ENCODE peak calls at places on chromosomes 3 and 15, in five cellular contexts. One of them, this sample, is unnamed.

GRCh38 chr15:56356616-56357015 is 8.6 kb upstream of the TEX9 start:
- DNase-seq in astrocyte: peak
- DNase-seq in AG04450: no peak
- DNase-seq in psoas muscle: no peak
- DNase-seq in transverse colon: no peak
- DNase-seq in this sample: no peak

GRCh38 chr3:124761250-124761796 is 31.1 kb downstream of the UMPS start:
- DNase-seq in astrocyte: peak
- DNase-seq in AG04450: peak
- DNase-seq in psoas muscle: peak
- DNase-seq in transverse colon: peak
- DNase-seq in this sample: peak

GRCh38 chr3:9026320-9027040 is 63.2 kb upstream of the RAD18 start:
- DNase-seq in astrocyte: no peak
- DNase-seq in AG04450: no peak
- DNase-seq in psoas muscle: no peak
- DNase-seq in transverse colon: no peak
- DNase-seq in this sample: no peak

GRCh38 chr15:61155741-61156700 is 73.1 kb downstream of the RORA start:
- DNase-seq in astrocyte: peak
- DNase-seq in AG04450: no peak
- DNase-seq in psoas muscle: peak
- DNase-seq in transverse colon: peak
- DNase-seq in this sample: no peak

GRCh38 chr3:190531406-190531805 is 17.5 kb downstream of the IL1RAP start:
- DNase-seq in astrocyte: peak
- DNase-seq in AG04450: no peak
- DNase-seq in psoas muscle: no peak
- DNase-seq in transverse colon: no peak
- DNase-seq in this sample: no peak

GRCh38 chr3:172679599-172679998 is 31.3 kb downstream of the NCEH1 start:
- DNase-seq in astrocyte: no peak
- DNase-seq in AG04450: no peak
- DNase-seq in psoas muscle: no peak
- DNase-seq in transverse colon: no peak
- DNase-seq in this sample: no peak

GRCh38 chr15:32669870-32670623 is 28.5 kb downstream of the SCG5 start:
- DNase-seq in astrocyte: no peak
- DNase-seq in AG04450: no peak
- DNase-seq in psoas muscle: no peak
- DNase-seq in transverse colon: no peak
- DNase-seq in this sample: no peak

GRCh38 chr3:125105116-125105515 is 49.3 kb upstream of the HEG1 start:
- DNase-seq in astrocyte: no peak
- DNase-seq in AG04450: no peak
- DNase-seq in psoas muscle: no peak
- DNase-seq in transverse colon: no peak
- DNase-seq in this sample: no peak

GRCh38 chr3:63450634-63451363 is 172.7 kb downstream of the SYNPR start:
- DNase-seq in astrocyte: no peak
- DNase-seq in AG04450: no peak
- DNase-seq in psoas muscle: no peak
- DNase-seq in transverse colon: peak
- DNase-seq in this sample: peak

GRCh38 chr3:104768886-104769285 is 597.8 kb upstream of the ALCAM start:
- DNase-seq in astrocyte: peak
- DNase-seq in AG04450: no peak
- DNase-seq in psoas muscle: no peak
- DNase-seq in transverse colon: no peak
- DNase-seq in this sample: no peak

GRCh38 chr3:188899887-188900286 is 271.9 kb upstream of the TPRG1 start:
- DNase-seq in astrocyte: no peak
- DNase-seq in AG04450: no peak
- DNase-seq in psoas muscle: no peak
- DNase-seq in transverse colon: no peak
- DNase-seq in this sample: no peak

GRCh38 chr3:10142707-10143560 is 1.4 kb downstream of the VHL start:
- DNase-seq in astrocyte: no peak
- DNase-seq in AG04450: no peak
- DNase-seq in psoas muscle: no peak
- DNase-seq in transverse colon: no peak
- DNase-seq in this sample: peak

GRCh38 chr3:64048631-64049061 is 25.4 kb upstream of the PSMD6 start:
- DNase-seq in astrocyte: peak
- DNase-seq in AG04450: no peak
- DNase-seq in psoas muscle: no peak
- DNase-seq in transverse colon: no peak
- DNase-seq in this sample: no peak

GRCh38 chr3:139937674-139938279 is 2.8 kb downstream of the CLSTN2 start:
- DNase-seq in astrocyte: no peak
- DNase-seq in AG04450: peak
- DNase-seq in psoas muscle: peak
- DNase-seq in transverse colon: no peak
- DNase-seq in this sample: peak

GRCh38 chr3:128650096-128651050 is at the start of gene RPN1:
- DNase-seq in astrocyte: peak
- DNase-seq in AG04450: peak
- DNase-seq in psoas muscle: peak
- DNase-seq in transverse colon: peak
- DNase-seq in this sample: peak

GRCh38 chr3:124878561-124879394 is 8.4 kb downstream of the ITGB5 start:
- DNase-seq in astrocyte: peak
- DNase-seq in AG04450: peak
- DNase-seq in psoas muscle: peak
- DNase-seq in transverse colon: peak
- DNase-seq in this sample: peak

GRCh38 chr3:123314409-123315270 is 112.9 kb downstream of the SEC22A start:
- DNase-seq in astrocyte: no peak
- DNase-seq in AG04450: no peak
- DNase-seq in psoas muscle: no peak
- DNase-seq in transverse colon: no peak
- DNase-seq in this sample: no peak

GRCh38 chr3:124119056-124119721 is 127.3 kb upstream of the ROPN1 start:
- DNase-seq in astrocyte: peak
- DNase-seq in AG04450: peak
- DNase-seq in psoas muscle: no peak
- DNase-seq in transverse colon: no peak
- DNase-seq in this sample: no peak

GRCh38 chr15:47965297-47965696 is 155.5 kb upstream of the SLC24A5 start:
- DNase-seq in astrocyte: no peak
- DNase-seq in AG04450: no peak
- DNase-seq in psoas muscle: no peak
- DNase-seq in transverse colon: no peak
- DNase-seq in this sample: no peak

GRCh38 chr3:52532517-52532837 is 1.2 kb downstream of the NT5DC2 start:
- DNase-seq in astrocyte: peak
- DNase-seq in AG04450: no peak
- DNase-seq in psoas muscle: no peak
- DNase-seq in transverse colon: peak
- DNase-seq in this sample: no peak
- H3K4me3 ChIP-seq in astrocyte: peak
- H3K4me3 ChIP-seq in AG04450: peak
- H3K4me3 ChIP-seq in psoas muscle: peak
- H3K4me3 ChIP-seq in transverse colon: peak
- H3K4me3 ChIP-seq in this sample: no peak

GRCh38 chr15:97084650-97085049 is 754.1 kb downstream of the NR2F2 start:
- DNase-seq in astrocyte: peak
- DNase-seq in AG04450: no peak
- DNase-seq in psoas muscle: no peak
- DNase-seq in transverse colon: no peak
- DNase-seq in this sample: no peak
- H3K27ac ChIP-seq in astrocyte: no peak
- H3K27ac ChIP-seq in AG04450: no peak
- H3K27ac ChIP-seq in psoas muscle: no peak
- H3K27ac ChIP-seq in transverse colon: no peak
- H3K27ac ChIP-seq in this sample: no peak

GRCh38 chr3:48693826-48694225 is 8.1 kb upstream of the NCKIPSD start:
- DNase-seq in astrocyte: no peak
- DNase-seq in AG04450: no peak
- DNase-seq in psoas muscle: no peak
- DNase-seq in transverse colon: no peak
- DNase-seq in this sample: no peak
- H3K4me3 ChIP-seq in astrocyte: peak
- H3K4me3 ChIP-seq in AG04450: peak
- H3K4me3 ChIP-seq in psoas muscle: peak
- H3K4me3 ChIP-seq in transverse colon: peak
- H3K4me3 ChIP-seq in this sample: no peak

GRCh38 chr3:72338082-72338941 is 509.9 kb downstream of the SHQ1 start:
- DNase-seq in astrocyte: peak
- DNase-seq in AG04450: no peak
- DNase-seq in psoas muscle: no peak
- DNase-seq in transverse colon: no peak
- DNase-seq in this sample: no peak

GRCh38 chr3:72338942-72339749 is 509.1 kb downstream of the SHQ1 start:
- DNase-seq in astrocyte: peak
- DNase-seq in AG04450: peak
- DNase-seq in psoas muscle: peak
- DNase-seq in transverse colon: no peak
- DNase-seq in this sample: no peak

GRCh38 chr3:72336821-72337479 is 511.3 kb downstream of the SHQ1 start:
- DNase-seq in astrocyte: peak
- DNase-seq in AG04450: no peak
- DNase-seq in psoas muscle: peak
- DNase-seq in transverse colon: peak
- DNase-seq in this sample: peak

GRCh38 chr3:72336114-72336651 is 512.1 kb downstream of the SHQ1 start:
- DNase-seq in astrocyte: no peak
- DNase-seq in AG04450: no peak
- DNase-seq in psoas muscle: no peak
- DNase-seq in transverse colon: no peak
- DNase-seq in this sample: no peak

GRCh38 chr3:72337480-72337855 is 510.8 kb downstream of the SHQ1 start:
- DNase-seq in astrocyte: no peak
- DNase-seq in AG04450: no peak
- DNase-seq in psoas muscle: no peak
- DNase-seq in transverse colon: no peak
- DNase-seq in this sample: no peak
- H3K27ac ChIP-seq in astrocyte: peak
- H3K27ac ChIP-seq in AG04450: no peak
- H3K27ac ChIP-seq in psoas muscle: no peak
- H3K27ac ChIP-seq in transverse colon: no peak
- H3K27ac ChIP-seq in this sample: no peak

This sample was measured in small intestine.